ENCODE peak calls at places on chromosome X, in ten cellular contexts. W is neural progenitor cell, K is fibroblast of lung, R is H9, E is K562, S is SK-N-SH, Q is HCT116, Y is A549, A is GM23248, N is mesendoderm. I is an unnamed sample.

GRCh38 chrX:23756165-23756564 is 13.1 kb upstream of the ACOT9 start:
- DNase-seq in Q (no peak), A (peak), Y (peak), W (peak), N (peak), E (peak), R (peak), K (peak), S (peak), I (peak)

GRCh38 chrX:77668391-77669237 is 117.4 kb downstream of the ATRX start:
- DNase-seq in N (no peak), A (peak), Y (peak), K (peak), E (no peak), R (no peak), S (no peak), W (no peak), Q (no peak), I (no peak)

GRCh38 chrX:57286507-57287251 is at the start of gene FAAH2:
- DNase-seq in A (no peak), K (no peak), W (peak), S (no peak), R (peak), N (peak), Q (peak), E (peak), Y (peak), I (no peak)

GRCh38 chrX:69919749-69920148 is 130.0 kb downstream of the AWAT2 start:
- DNase-seq in R (no peak), Q (no peak), N (peak), E (no peak), Y (no peak), W (peak), K (no peak), A (no peak), S (no peak), I (peak)

GRCh38 chrX:131677655-131678628 is 134.1 kb downstream of the OR13H1 start:
- DNase-seq in S (peak), N (peak), W (peak), A (peak), K (peak), R (peak), Q (peak), Y (peak), E (peak), I (peak)

GRCh38 chrX:46327229-46328081 is 217.8 kb downstream of the ZNF674 start:
- DNase-seq in S (no peak), R (peak), Y (peak), W (peak), Q (peak), A (peak), K (peak), N (peak), E (no peak), I (peak)

GRCh38 chrX:109360301-109360700 is 121.6 kb downstream of the GUCY2F start:
- DNase-seq in N (no peak), Q (no peak), A (peak), W (no peak), E (no peak), Y (no peak), R (no peak), K (no peak), S (no peak), I (no peak)

GRCh38 chrX:9538544-9539045 is 73.7 kb downstream of the TBL1X start:
- DNase-seq in K (no peak), R (no peak), N (no peak), W (no peak), Q (no peak), A (no peak), S (peak), E (no peak), Y (no peak), I (no peak)

GRCh38 chrX:119622356-119623232 is 16.4 kb upstream of the NKRF start:
- DNase-seq in Q (no peak), Y (no peak), E (no peak), N (no peak), K (peak), S (no peak), R (no peak), W (no peak), A (peak), I (no peak)

GRCh38 chrX:16838202-16839066 is 31.7 kb downstream of the RBBP7 start:
- DNase-seq in Y (no peak), E (no peak), S (no peak), K (peak), W (peak), R (peak), N (peak), A (peak), Q (no peak), I (no peak)

GRCh38 chrX:41265615-41266014 is 68.3 kb upstream of the DDX3X start:
- DNase-seq in Y (no peak), A (peak), E (no peak), Q (no peak), R (no peak), S (no peak), W (no peak), N (no peak), K (peak), I (no peak)

GRCh38 chrX:41381685-41382084 is 47.7 kb downstream of the DDX3X start:
- DNase-seq in Y (peak), Q (peak), K (peak), W (peak), S (no peak), E (peak), A (peak), N (peak), R (peak), I (no peak)

GRCh38 chrX:13449441-13449840 is 120.0 kb upstream of the EGFL6 start:
- DNase-seq in Q (no peak), Y (no peak), W (no peak), R (no peak), A (no peak), E (no peak), S (no peak), K (no peak), N (no peak), I (no peak)

GRCh38 chrX:110509778-110510510 is 151.3 kb downstream of the RTL9 start:
- DNase-seq in Y (no peak), R (no peak), K (no peak), E (no peak), N (peak), Q (no peak), S (no peak), W (peak), A (peak), I (peak)

GRCh38 chrX:67288958-67289641 is 254.7 kb upstream of the AR start:
- DNase-seq in R (no peak), Y (no peak), S (no peak), Q (no peak), K (no peak), A (no peak), E (no peak), W (peak), N (peak), I (no peak)

GRCh38 chrX:141439651-141440050 is 144.9 kb downstream of the SPANXA1 start:
- DNase-seq in E (no peak), K (peak), N (no peak), Y (no peak), W (no peak), Q (no peak), R (no peak), A (no peak), S (no peak), I (no peak)

GRCh38 chrX:147675819-147676218 is 235.9 kb upstream of the FMR1 start:
- DNase-seq in W (no peak), Y (no peak), K (no peak), N (peak), S (no peak), R (peak), E (no peak), A (no peak), Q (no peak), I (no peak)
- H3K4me2 ChIP-seq in W (no peak), Y (no peak), K (no peak), N (no peak), S (no peak), R (no peak), E (no peak), A (no peak), Q (no peak), I (no peak)

GRCh38 chrX:39819921-39820849 is 277.6 kb downstream of the BCOR start:
- DNase-seq in N (peak), A (no peak), S (peak), R (peak), Q (no peak), Y (no peak), W (peak), K (no peak), E (no peak), I (no peak)
- H3K4me2 ChIP-seq in N (peak), A (peak), S (peak), R (peak), Q (no peak), Y (peak), W (peak), K (no peak), E (no peak), I (peak)

DNA sequence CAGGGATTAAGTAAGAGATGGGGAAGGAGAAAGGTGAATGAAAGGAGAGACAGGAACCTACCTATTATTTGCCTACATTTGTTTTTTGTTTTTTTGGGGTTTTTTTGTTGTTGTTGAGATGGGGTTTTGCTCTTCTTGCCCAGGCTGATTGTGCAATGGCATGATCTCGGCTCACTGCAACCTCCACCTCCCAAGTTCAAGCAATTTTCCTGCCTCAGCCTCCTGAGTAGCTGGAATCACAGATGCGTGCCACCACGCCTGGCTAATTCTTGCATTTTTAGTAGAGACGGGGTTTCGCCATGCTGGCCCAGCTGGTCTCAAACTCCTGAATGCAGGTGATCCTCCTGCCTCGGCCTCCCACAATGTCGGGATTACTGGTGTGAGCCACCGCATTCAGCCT is 57.9 kb downstream of the BCOR start:
- DNase-seq in S (no peak), Y (no peak), E (no peak), R (no peak), K (no peak), W (no peak), N (no peak), A (no peak), Q (no peak), I (no peak)
- H3K4me2 ChIP-seq in S (no peak), Y (no peak), E (no peak), R (no peak), K (no peak), W (no peak), N (no peak), A (no peak), Q (no peak), I (no peak)

GRCh38 chrX:37921758-37922157 is 74.4 kb upstream of the DYNLT3 start:
- DNase-seq in A (peak), S (no peak), R (no peak), E (no peak), N (no peak), Y (no peak), Q (no peak), K (peak), W (no peak), I (no peak)
- H3K4me2 ChIP-seq in A (peak), S (no peak), R (no peak), E (no peak), N (no peak), Y (no peak), Q (peak), K (no peak), W (no peak), I (no peak)

GRCh38 chrX:56233100-56233499 is 944 bp downstream of the KLF8 start:
- DNase-seq in W (peak), N (peak), K (peak), S (no peak), R (peak), E (no peak), Y (no peak), A (peak), Q (no peak), I (no peak)

GRCh38 chrX:56233682-56234081 is 1.5 kb downstream of the KLF8 start:
- DNase-seq in A (peak), N (peak), E (no peak), W (peak), R (peak), Q (peak), K (peak), Y (no peak), S (no peak), I (no peak)

GRCh38 chrX:56228914-56229313 is 3.2 kb upstream of the KLF8 start:
- DNase-seq in R (peak), Y (no peak), S (no peak), K (no peak), E (no peak), Q (no peak), N (peak), W (no peak), A (peak), I (no peak)

GRCh38 chrX:56232221-56233082 is at the start of gene KLF8:
- DNase-seq in K (peak), N (peak), R (peak), Y (no peak), S (no peak), E (peak), W (peak), Q (peak), A (peak), I (no peak)

GRCh38 chrX:56231706-56232105 is 450 bp upstream of the KLF8 start:
- DNase-seq in W (peak), E (no peak), K (no peak), N (peak), Y (no peak), R (peak), Q (no peak), A (no peak), S (no peak), I (no peak)
- H3K4me2 ChIP-seq in W (peak), E (no peak), K (no peak), N (peak), Y (no peak), R (peak), Q (peak), A (peak), S (no peak), I (peak)